ENCODE peak calls at places on chromosomes 13 and 19, in nine cellular contexts. L is tibial artery, E is astrocyte, G is breast epithelium, O is right lobe of liver, Z is left ventricle myocardium inferior, R is colonic mucosa, N is PC-3, A is ascending aorta. C is an unnamed sample. For H3K4me1, the result is how much of the 10 kb centered on the place peaks cover.

GRCh38 chr19:29429581-29429980 is 96.2 kb upstream of the VSTM2B start:
- DNase-seq in L (no peak), E (no peak), G (no peak), O (no peak), Z (no peak), R (no peak), N (no peak), A (no peak), C (no peak)

GRCh38 chr13:73325351-73326214 is 266.8 kb downstream of the KLF5 start:
- DNase-seq in L (no peak), E (peak), G (no peak), O (no peak), Z (no peak), R (peak), N (peak), A (no peak), C (no peak)

GRCh38 chr19:38111898-38112297 is 112.1 kb downstream of the DPF1 start:
- DNase-seq in L (no peak), E (no peak), G (no peak), O (no peak), Z (no peak), R (no peak), N (no peak), A (no peak), C (no peak)

GRCh38 chr19:496333-496634 is at the start of gene MADCAM1:
- DNase-seq in L (no peak), E (no peak), G (no peak), O (no peak), Z (no peak), R (no peak), N (no peak), A (no peak), C (no peak)

GRCh38 chr13:75704942-75705320 is 68.8 kb downstream of the LMO7 start:
- DNase-seq in L (no peak), E (no peak), G (peak), O (no peak), Z (no peak), R (peak), N (peak), A (no peak), C (no peak)

GRCh38 chr13:77544365-77544764 is 8.9 kb downstream of the SCEL start:
- DNase-seq in L (peak), E (peak), G (no peak), O (no peak), Z (peak), R (peak), N (peak), A (no peak), C (peak)

GRCh38 chr13:75643693-75644092 is 7.6 kb downstream of the LMO7 start:
- DNase-seq in L (no peak), E (no peak), G (no peak), O (no peak), Z (no peak), R (no peak), N (no peak), A (no peak), C (no peak)

GRCh38 chr19:46746281-46746965 is at the start of gene STRN4:
- DNase-seq in L (no peak), E (no peak), G (no peak), O (no peak), Z (peak), R (no peak), N (peak), A (no peak), C (peak)

GRCh38 chr13:21458457-21458815 is 667 bp downstream of the ZDHHC20 start:
- DNase-seq in L (no peak), E (no peak), G (peak), O (peak), Z (peak), R (peak), N (peak), A (no peak), C (peak)

GRCh38 chr19:51524661-51525264 is 6.7 kb downstream of the SIGLEC6 start:
- DNase-seq in L (no peak), E (no peak), G (no peak), O (no peak), Z (no peak), R (no peak), N (no peak), A (no peak), C (no peak)

GRCh38 chr19:38544569-38545315 is 73.0 kb downstream of the MAP4K1 start:
- DNase-seq in L (no peak), E (no peak), G (no peak), O (no peak), Z (no peak), R (no peak), N (no peak), A (no peak), C (no peak)

GRCh38 chr19:49565261-49565660 is 15.1 kb downstream of the NOSIP start:
- DNase-seq in L (peak), E (no peak), G (no peak), O (no peak), Z (no peak), R (peak), N (no peak), A (peak), C (no peak)

GRCh38 chr19:49570138-49570856 is 10.1 kb downstream of the NOSIP start:
- DNase-seq in L (peak), E (peak), G (no peak), O (no peak), Z (no peak), R (peak), N (peak), A (peak), C (peak)

GRCh38 chr19:49570997-49571676 is 9.2 kb downstream of the NOSIP start:
- DNase-seq in L (no peak), E (no peak), G (no peak), O (no peak), Z (no peak), R (peak), N (peak), A (no peak), C (peak)

GRCh38 chr19:49566302-49566701 is 14.1 kb downstream of the NOSIP start:
- DNase-seq in L (no peak), E (no peak), G (no peak), O (no peak), Z (no peak), R (no peak), N (no peak), A (no peak), C (no peak)

GRCh38 chr19:49567722-49568454 is 12.5 kb downstream of the NOSIP start:
- DNase-seq in L (no peak), E (no peak), G (no peak), O (no peak), Z (no peak), R (peak), N (peak), A (no peak), C (no peak)
- H3K4me1 ChIP-seq in L (under half), E (under half), G (under half), O (under half), Z (half or more), R (under half), N (under half), A (under half), C (under half)

GRCh38 chr13:101146101-101146898 is 270.0 kb downstream of the NALCN start:
- DNase-seq in L (no peak), E (peak), G (no peak), O (no peak), Z (no peak), R (no peak), N (peak), A (no peak), C (no peak)
- TF ChIP-seq CTCF in L (no peak), E (no peak), G (no peak), O (no peak), Z (no peak), R (no peak), N (no peak), A (no peak), C (no peak)

GRCh38 chr19:16601378-16602052 is 26.5 kb downstream of the MED26 start:
- DNase-seq in L (no peak), E (no peak), G (no peak), O (no peak), Z (no peak), R (no peak), N (no peak), A (no peak), C (no peak)
- H3K27ac ChIP-seq in L (no peak), E (no peak), G (no peak), O (no peak), Z (peak), R (no peak), N (no peak), A (no peak), C (no peak)

GRCh38 chr19:13092206-13092605 is 10.5 kb downstream of the LYL1 start:
- DNase-seq in L (no peak), E (no peak), G (no peak), O (no peak), Z (no peak), R (no peak), N (no peak), A (peak), C (peak)
- H3K4me1 ChIP-seq in L (half or more), E (under half), G (under half), O (under half), Z (half or more), R (under half), N (under half), A (half or more), C (under half)

GRCh38 chr19:13100871-13101589 is 1.6 kb downstream of the LYL1 start:
- DNase-seq in L (no peak), E (no peak), G (no peak), O (no peak), Z (no peak), R (no peak), N (peak), A (peak), C (peak)
- TF ChIP-seq CTCF in L (no peak), E (no peak), G (no peak), O (peak), Z (peak), R (no peak), N (peak), A (no peak), C (no peak)

DNA sequence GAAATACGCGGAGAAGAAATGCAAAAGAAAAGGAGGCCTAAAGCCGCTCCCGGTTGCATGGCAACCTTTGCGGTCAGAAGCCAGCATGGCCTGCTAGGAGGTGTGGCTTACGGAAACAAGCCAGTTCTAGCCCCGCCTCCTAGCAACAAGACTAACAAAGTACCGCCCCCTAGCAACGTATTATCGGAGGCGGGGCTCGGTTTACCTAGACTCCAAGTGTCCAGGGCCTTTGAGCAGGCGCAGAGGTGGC is 438 bp upstream of the CYTH2 start:
- DNase-seq in L (no peak), E (no peak), G (no peak), O (no peak), Z (no peak), R (no peak), N (no peak), A (no peak), C (no peak)
- H3K27ac ChIP-seq in L (peak), E (peak), G (peak), O (no peak), Z (peak), R (peak), N (peak), A (peak), C (peak)

GRCh38 chr13:20356437-20356836 is 124.3 kb upstream of the GJB6 start:
- DNase-seq in L (no peak), E (peak), G (no peak), O (no peak), Z (no peak), R (no peak), N (no peak), A (no peak), C (no peak)
- H3K4me1 ChIP-seq in L (under half), E (under half), G (under half), O (under half), Z (under half), R (under half), N (under half), A (under half), C (under half)